ENCODE peak calls at places on chromosomes 16 and 17, in four cellular contexts. One of them, this sample, is unnamed.

GRCh38 chr17:78937561-78937960 is 12.4 kb upstream of the TIMP2 start:
- DNase-seq in left lung: no peak
- DNase-seq in upper lobe of right lung: no peak
- DNase-seq in A549: no peak
- DNase-seq in this sample: no peak

GRCh38 chr17:83122834-83123233 is 43.4 kb downstream of the METRNL start:
- DNase-seq in upper lobe of right lung: no peak
- DNase-seq in left lung: no peak
- DNase-seq in A549: no peak
- DNase-seq in this sample: peak

GRCh38 chr17:4593021-4593797 is 8.9 kb downstream of the SMTNL2 start:
- DNase-seq in left lung: no peak
- DNase-seq in upper lobe of right lung: no peak
- DNase-seq in A549: no peak
- DNase-seq in this sample: peak

GRCh38 chr17:64492481-64493109 is 4.3 kb downstream of the POLG2 start:
- DNase-seq in A549: no peak
- DNase-seq in upper lobe of right lung: no peak
- DNase-seq in left lung: no peak
- DNase-seq in this sample: no peak

GRCh38 chr17:79706931-79707382 is 23.8 kb upstream of the ENPP7 start:
- DNase-seq in upper lobe of right lung: no peak
- DNase-seq in left lung: no peak
- DNase-seq in A549: no peak
- DNase-seq in this sample: no peak

GRCh38 chr17:47316316-47316715 is 7.4 kb upstream of the EFCAB13 start:
- DNase-seq in upper lobe of right lung: no peak
- DNase-seq in A549: no peak
- DNase-seq in left lung: no peak
- DNase-seq in this sample: no peak

GRCh38 chr16:83338138-83338537 is 469.6 kb upstream of the HSBP1 start:
- DNase-seq in left lung: no peak
- DNase-seq in A549: no peak
- DNase-seq in upper lobe of right lung: no peak
- DNase-seq in this sample: no peak

GRCh38 chr17:32486701-32487459 is at the start of gene CDK5R1:
- DNase-seq in left lung: no peak
- DNase-seq in A549: peak
- DNase-seq in upper lobe of right lung: peak
- DNase-seq in this sample: peak

GRCh38 chr17:69326302-69327059 is 452 bp downstream of the ABCA5 start:
- DNase-seq in upper lobe of right lung: no peak
- DNase-seq in A549: no peak
- DNase-seq in left lung: no peak
- DNase-seq in this sample: no peak

GRCh38 chr16:61665512-61665911 is 370.7 kb downstream of the CDH8 start:
- DNase-seq in A549: no peak
- DNase-seq in upper lobe of right lung: no peak
- DNase-seq in left lung: no peak
- DNase-seq in this sample: no peak
- H3K4me3 ChIP-seq in A549: no peak
- H3K4me3 ChIP-seq in upper lobe of right lung: no peak
- H3K4me3 ChIP-seq in left lung: no peak
- H3K4me3 ChIP-seq in this sample: no peak

DNA sequence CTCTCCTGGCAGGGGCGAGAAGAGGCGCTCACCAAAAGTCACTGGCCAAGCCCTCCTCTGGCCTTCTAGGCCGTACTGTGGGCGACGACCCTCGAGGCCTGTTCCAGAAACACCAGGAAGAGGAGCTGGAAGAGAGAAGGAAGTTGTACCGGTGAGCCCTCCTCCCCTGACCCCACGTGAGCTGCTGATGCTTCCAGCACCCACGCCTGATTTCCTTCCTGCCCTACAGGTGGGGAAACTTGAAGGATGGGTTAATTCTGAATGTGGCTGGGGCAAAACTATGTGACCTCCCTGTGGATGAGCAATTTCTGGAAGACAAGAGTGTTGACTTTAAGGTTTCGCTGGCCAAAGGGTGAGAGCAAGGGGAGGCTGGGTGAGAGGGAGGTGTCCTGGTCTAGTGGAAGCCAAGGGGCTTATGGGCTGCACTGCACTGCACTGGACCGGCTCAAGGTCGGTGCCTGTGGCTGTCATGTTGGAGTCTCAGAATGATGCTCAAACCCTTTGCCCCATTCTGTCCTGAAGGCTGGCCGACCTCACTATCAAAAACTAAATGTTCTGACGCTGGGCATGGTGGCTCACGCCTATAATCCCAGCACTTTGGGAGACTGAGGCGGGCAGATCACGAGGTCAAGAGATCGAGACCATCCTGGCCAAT is 6.2 kb downstream of the C17orf100 start:
- DNase-seq in left lung: no peak
- DNase-seq in A549: no peak
- DNase-seq in upper lobe of right lung: no peak
- DNase-seq in this sample: no peak
- H3K4me3 ChIP-seq in left lung: peak
- H3K4me3 ChIP-seq in A549: no peak
- H3K4me3 ChIP-seq in upper lobe of right lung: peak
- H3K4me3 ChIP-seq in this sample: no peak

GRCh38 chr17:81520021-81520894 is 7.7 kb upstream of the ACTG1 start:
- DNase-seq in A549: no peak
- DNase-seq in upper lobe of right lung: peak
- DNase-seq in left lung: no peak
- DNase-seq in this sample: peak
- H3K4me3 ChIP-seq in A549: peak
- H3K4me3 ChIP-seq in upper lobe of right lung: peak
- H3K4me3 ChIP-seq in left lung: peak
- H3K4me3 ChIP-seq in this sample: no peak

GRCh38 chr16:86680661-86681439 is 102.5 kb downstream of the FOXL1 start:
- DNase-seq in upper lobe of right lung: no peak
- DNase-seq in A549: no peak
- DNase-seq in left lung: no peak
- DNase-seq in this sample: no peak
- H3K4me3 ChIP-seq in upper lobe of right lung: no peak
- H3K4me3 ChIP-seq in A549: no peak
- H3K4me3 ChIP-seq in left lung: no peak
- H3K4me3 ChIP-seq in this sample: no peak

DNA sequence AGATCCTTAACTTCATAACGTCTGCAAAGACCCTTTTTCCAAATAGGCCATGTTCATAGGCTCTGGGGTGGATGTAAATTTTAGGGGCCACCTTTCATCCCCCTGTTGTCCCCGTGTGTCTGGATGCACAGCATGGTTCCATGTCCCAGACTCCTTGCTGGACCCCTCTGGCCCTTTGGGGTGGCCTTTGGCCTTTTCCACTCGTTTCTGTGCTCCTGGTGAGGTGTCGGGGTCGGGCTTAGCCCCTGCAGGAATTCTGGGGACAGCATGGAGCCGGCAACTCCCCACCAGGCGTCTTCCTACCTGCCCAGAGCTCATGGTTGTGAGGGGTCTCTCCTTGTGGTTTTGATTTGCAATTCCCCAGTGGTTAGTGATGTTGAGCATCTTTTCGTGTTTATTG is 183.5 kb downstream of the SEC14L1 start:
- DNase-seq in left lung: peak
- DNase-seq in A549: no peak
- DNase-seq in upper lobe of right lung: peak
- DNase-seq in this sample: peak
- H3K4me3 ChIP-seq in left lung: peak
- H3K4me3 ChIP-seq in A549: peak
- H3K4me3 ChIP-seq in upper lobe of right lung: no peak
- H3K4me3 ChIP-seq in this sample: peak

GRCh38 chr17:18190629-18191028 is 7.0 kb downstream of the ALKBH5 start:
- DNase-seq in left lung: no peak
- DNase-seq in A549: no peak
- DNase-seq in upper lobe of right lung: no peak
- DNase-seq in this sample: no peak

GRCh38 chr17:18187226-18187625 is 3.6 kb downstream of the ALKBH5 start:
- DNase-seq in upper lobe of right lung: no peak
- DNase-seq in left lung: no peak
- DNase-seq in A549: no peak
- DNase-seq in this sample: no peak

GRCh38 chr17:18186271-18186982 is 2.8 kb downstream of the ALKBH5 start:
- DNase-seq in upper lobe of right lung: no peak
- DNase-seq in A549: no peak
- DNase-seq in left lung: no peak
- DNase-seq in this sample: no peak

GRCh38 chr17:18185832-18186231 is 2.2 kb downstream of the ALKBH5 start:
- DNase-seq in A549: no peak
- DNase-seq in upper lobe of right lung: no peak
- DNase-seq in left lung: no peak
- DNase-seq in this sample: no peak

GRCh38 chr17:18187816-18188761 is 4.5 kb downstream of the ALKBH5 start:
- DNase-seq in left lung: no peak
- DNase-seq in upper lobe of right lung: no peak
- DNase-seq in A549: no peak
- DNase-seq in this sample: no peak
- H3K4me3 ChIP-seq in left lung: peak
- H3K4me3 ChIP-seq in upper lobe of right lung: peak
- H3K4me3 ChIP-seq in A549: no peak
- H3K4me3 ChIP-seq in this sample: peak

This sample was measured in kidney.